ENCODE peak calls at places on chromosomes 5 and 9, in seven cellular contexts. One of them, this sample, is unnamed. For H3K4me1, the result is how much of the 10 kb centered on the place peaks cover.

GRCh38 chr9:34891386-34891785 is 66.7 kb upstream of the PHF24 start:
- DNase-seq in Karpas-422: no peak
- DNase-seq in tibial nerve: no peak
- DNase-seq in HCT116: no peak
- DNase-seq in SJCRH30: no peak
- DNase-seq in CD8-positive, alpha-beta T cell: no peak
- DNase-seq in neural progenitor cell: no peak
- DNase-seq in this sample: no peak

GRCh38 chr5:140480310-140481014 is 67.0 kb upstream of the EIF4EBP3 start:
- DNase-seq in Karpas-422: no peak
- DNase-seq in tibial nerve: no peak
- DNase-seq in HCT116: no peak
- DNase-seq in SJCRH30: no peak
- DNase-seq in CD8-positive, alpha-beta T cell: no peak
- DNase-seq in neural progenitor cell: no peak
- DNase-seq in this sample: no peak

GRCh38 chr5:141880961-141881801 is 3.0 kb upstream of the PCDH1 start:
- DNase-seq in Karpas-422: no peak
- DNase-seq in tibial nerve: no peak
- DNase-seq in HCT116: no peak
- DNase-seq in SJCRH30: no peak
- DNase-seq in CD8-positive, alpha-beta T cell: no peak
- DNase-seq in neural progenitor cell: peak
- DNase-seq in this sample: no peak

GRCh38 chr5:95922798-95923197 is 38.9 kb downstream of the ELL2 start:
- DNase-seq in Karpas-422: no peak
- DNase-seq in tibial nerve: no peak
- DNase-seq in HCT116: no peak
- DNase-seq in SJCRH30: no peak
- DNase-seq in CD8-positive, alpha-beta T cell: no peak
- DNase-seq in neural progenitor cell: no peak
- DNase-seq in this sample: no peak

GRCh38 chr5:74452851-74453250 is 187.7 kb downstream of the ENC1 start:
- DNase-seq in Karpas-422: peak
- DNase-seq in tibial nerve: no peak
- DNase-seq in HCT116: no peak
- DNase-seq in SJCRH30: no peak
- DNase-seq in CD8-positive, alpha-beta T cell: no peak
- DNase-seq in neural progenitor cell: no peak
- DNase-seq in this sample: no peak

GRCh38 chr5:150178262-150178661 is 11.6 kb upstream of the SLC6A7 start:
- DNase-seq in Karpas-422: no peak
- DNase-seq in tibial nerve: no peak
- DNase-seq in HCT116: no peak
- DNase-seq in SJCRH30: no peak
- DNase-seq in CD8-positive, alpha-beta T cell: no peak
- DNase-seq in neural progenitor cell: no peak
- DNase-seq in this sample: no peak

GRCh38 chr5:103476776-103477175 is 85.8 kb downstream of the NUDT12 start:
- DNase-seq in Karpas-422: no peak
- DNase-seq in tibial nerve: no peak
- DNase-seq in HCT116: no peak
- DNase-seq in SJCRH30: no peak
- DNase-seq in CD8-positive, alpha-beta T cell: no peak
- DNase-seq in neural progenitor cell: peak
- DNase-seq in this sample: no peak

GRCh38 chr5:116970318-116970717 is 395.7 kb upstream of the SEMA6A start:
- DNase-seq in Karpas-422: no peak
- DNase-seq in tibial nerve: no peak
- DNase-seq in HCT116: no peak
- DNase-seq in SJCRH30: peak
- DNase-seq in CD8-positive, alpha-beta T cell: no peak
- DNase-seq in neural progenitor cell: no peak
- DNase-seq in this sample: no peak

GRCh38 chr5:42749020-42749419 is 7.6 kb upstream of the CCDC152 start:
- DNase-seq in Karpas-422: no peak
- DNase-seq in tibial nerve: no peak
- DNase-seq in HCT116: no peak
- DNase-seq in SJCRH30: no peak
- DNase-seq in CD8-positive, alpha-beta T cell: no peak
- DNase-seq in neural progenitor cell: no peak
- DNase-seq in this sample: peak

GRCh38 chr5:609506-609905 is 2.6 kb upstream of the CEP72 start:
- DNase-seq in Karpas-422: no peak
- DNase-seq in tibial nerve: no peak
- DNase-seq in HCT116: no peak
- DNase-seq in SJCRH30: no peak
- DNase-seq in CD8-positive, alpha-beta T cell: no peak
- DNase-seq in neural progenitor cell: no peak
- DNase-seq in this sample: no peak

GRCh38 chr5:72767289-72768010 is 49.0 kb upstream of the TNPO1 start:
- DNase-seq in Karpas-422: no peak
- DNase-seq in tibial nerve: no peak
- DNase-seq in HCT116: no peak
- DNase-seq in SJCRH30: peak
- DNase-seq in CD8-positive, alpha-beta T cell: no peak
- DNase-seq in neural progenitor cell: peak
- DNase-seq in this sample: no peak

GRCh38 chr5:95803271-95804148 is 19.0 kb downstream of the GLRX start:
- DNase-seq in Karpas-422: no peak
- DNase-seq in tibial nerve: no peak
- DNase-seq in HCT116: no peak
- DNase-seq in SJCRH30: no peak
- DNase-seq in CD8-positive, alpha-beta T cell: no peak
- DNase-seq in neural progenitor cell: no peak
- DNase-seq in this sample: no peak

GRCh38 chr9:112054916-112055315 is 120.2 kb downstream of the SUSD1 start:
- DNase-seq in Karpas-422: no peak
- DNase-seq in tibial nerve: no peak
- DNase-seq in HCT116: no peak
- DNase-seq in SJCRH30: no peak
- DNase-seq in CD8-positive, alpha-beta T cell: no peak
- DNase-seq in neural progenitor cell: no peak
- DNase-seq in this sample: no peak

GRCh38 chr5:34501840-34502239 is 154.3 kb upstream of the RAI14 start:
- DNase-seq in Karpas-422: no peak
- DNase-seq in tibial nerve: no peak
- DNase-seq in HCT116: no peak
- DNase-seq in SJCRH30: no peak
- DNase-seq in CD8-positive, alpha-beta T cell: no peak
- DNase-seq in neural progenitor cell: no peak
- DNase-seq in this sample: no peak

GRCh38 chr5:127969651-127970050 is 113.9 kb upstream of the SLC12A2 start:
- DNase-seq in Karpas-422: no peak
- DNase-seq in tibial nerve: no peak
- DNase-seq in HCT116: no peak
- DNase-seq in SJCRH30: no peak
- DNase-seq in CD8-positive, alpha-beta T cell: no peak
- DNase-seq in neural progenitor cell: no peak
- DNase-seq in this sample: no peak
- H3K27ac ChIP-seq in Karpas-422: peak
- H3K27ac ChIP-seq in tibial nerve: no peak
- H3K27ac ChIP-seq in HCT116: no peak
- H3K27ac ChIP-seq in SJCRH30: no peak
- H3K27ac ChIP-seq in CD8-positive, alpha-beta T cell: no peak
- H3K27ac ChIP-seq in neural progenitor cell: no peak
- H3K27ac ChIP-seq in this sample: no peak

GRCh38 chr5:80251636-80252035 is 4.2 kb downstream of the SERINC5 start:
- DNase-seq in Karpas-422: no peak
- DNase-seq in tibial nerve: no peak
- DNase-seq in HCT116: no peak
- DNase-seq in SJCRH30: no peak
- DNase-seq in CD8-positive, alpha-beta T cell: no peak
- DNase-seq in neural progenitor cell: no peak
- DNase-seq in this sample: no peak
- H3K4me1 ChIP-seq in Karpas-422: under half
- H3K4me1 ChIP-seq in tibial nerve: under half
- H3K4me1 ChIP-seq in HCT116: under half
- H3K4me1 ChIP-seq in SJCRH30: under half
- H3K4me1 ChIP-seq in CD8-positive, alpha-beta T cell: half or more
- H3K4me1 ChIP-seq in neural progenitor cell: half or more
- H3K4me1 ChIP-seq in this sample: half or more

GRCh38 chr9:21554813-21555212 is 72.7 kb upstream of the IFNE start:
- DNase-seq in Karpas-422: no peak
- DNase-seq in tibial nerve: no peak
- DNase-seq in HCT116: no peak
- DNase-seq in SJCRH30: no peak
- DNase-seq in CD8-positive, alpha-beta T cell: no peak
- DNase-seq in neural progenitor cell: no peak
- DNase-seq in this sample: no peak

GRCh38 chr9:21558079-21558478 is 76.0 kb upstream of the IFNE start:
- DNase-seq in Karpas-422: no peak
- DNase-seq in tibial nerve: no peak
- DNase-seq in HCT116: no peak
- DNase-seq in SJCRH30: no peak
- DNase-seq in CD8-positive, alpha-beta T cell: no peak
- DNase-seq in neural progenitor cell: no peak
- DNase-seq in this sample: no peak

GRCh38 chr9:21557428-21557768 is 75.3 kb upstream of the IFNE start:
- DNase-seq in Karpas-422: no peak
- DNase-seq in tibial nerve: no peak
- DNase-seq in HCT116: no peak
- DNase-seq in SJCRH30: no peak
- DNase-seq in CD8-positive, alpha-beta T cell: no peak
- DNase-seq in neural progenitor cell: no peak
- DNase-seq in this sample: no peak

GRCh38 chr9:21556581-21557427 is 74.7 kb upstream of the IFNE start:
- DNase-seq in Karpas-422: no peak
- DNase-seq in tibial nerve: no peak
- DNase-seq in HCT116: no peak
- DNase-seq in SJCRH30: no peak
- DNase-seq in CD8-positive, alpha-beta T cell: no peak
- DNase-seq in neural progenitor cell: no peak
- DNase-seq in this sample: no peak

DNA sequence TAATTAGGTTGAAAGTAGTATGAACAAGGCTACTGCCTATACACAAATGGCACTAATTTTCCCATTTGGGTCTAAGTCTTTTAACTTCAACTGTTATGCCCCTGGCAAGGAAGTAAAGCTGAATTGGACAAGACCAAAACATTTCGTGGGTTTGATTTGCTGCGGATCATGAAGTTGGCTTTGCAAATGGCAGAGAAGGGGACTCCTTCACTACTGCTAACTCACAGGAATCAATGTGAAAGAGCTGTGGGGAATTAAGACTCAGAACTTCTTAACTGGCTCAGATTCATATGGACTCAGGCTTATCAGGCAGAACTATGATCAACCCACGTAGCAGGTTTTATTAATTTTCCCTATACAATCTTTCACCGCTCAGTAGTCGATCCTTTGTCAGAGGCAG is 73.8 kb upstream of the IFNE start:
- DNase-seq in Karpas-422: no peak
- DNase-seq in tibial nerve: no peak
- DNase-seq in HCT116: no peak
- DNase-seq in SJCRH30: no peak
- DNase-seq in CD8-positive, alpha-beta T cell: no peak
- DNase-seq in neural progenitor cell: no peak
- DNase-seq in this sample: no peak
- H3K4me3 ChIP-seq in Karpas-422: no peak
- H3K4me3 ChIP-seq in tibial nerve: no peak
- H3K4me3 ChIP-seq in HCT116: peak
- H3K4me3 ChIP-seq in SJCRH30: no peak
- H3K4me3 ChIP-seq in CD8-positive, alpha-beta T cell: no peak
- H3K4me3 ChIP-seq in neural progenitor cell: no peak
- H3K4me3 ChIP-seq in this sample: no peak

GRCh38 chr5:154858972-154859950 is 834 bp downstream of the CNOT8 start:
- DNase-seq in Karpas-422: peak
- DNase-seq in tibial nerve: no peak
- DNase-seq in HCT116: no peak
- DNase-seq in SJCRH30: no peak
- DNase-seq in CD8-positive, alpha-beta T cell: peak
- DNase-seq in neural progenitor cell: no peak
- DNase-seq in this sample: peak

GRCh38 chr5:154860123-154860522 is 1.7 kb downstream of the CNOT8 start:
- DNase-seq in Karpas-422: peak
- DNase-seq in tibial nerve: no peak
- DNase-seq in HCT116: no peak
- DNase-seq in SJCRH30: no peak
- DNase-seq in CD8-positive, alpha-beta T cell: no peak
- DNase-seq in neural progenitor cell: peak
- DNase-seq in this sample: no peak

GRCh38 chr5:154857091-154857533 is 1.3 kb upstream of the CNOT8 start:
- DNase-seq in Karpas-422: peak
- DNase-seq in tibial nerve: peak
- DNase-seq in HCT116: no peak
- DNase-seq in SJCRH30: no peak
- DNase-seq in CD8-positive, alpha-beta T cell: no peak
- DNase-seq in neural progenitor cell: peak
- DNase-seq in this sample: no peak

GRCh38 chr5:154857534-154858250 is 735 bp upstream of the CNOT8 start:
- DNase-seq in Karpas-422: peak
- DNase-seq in tibial nerve: peak
- DNase-seq in HCT116: peak
- DNase-seq in SJCRH30: peak
- DNase-seq in CD8-positive, alpha-beta T cell: peak
- DNase-seq in neural progenitor cell: peak
- DNase-seq in this sample: peak

GRCh38 chr5:154858251-154858971 is at the start of gene CNOT8:
- DNase-seq in Karpas-422: peak
- DNase-seq in tibial nerve: peak
- DNase-seq in HCT116: peak
- DNase-seq in SJCRH30: peak
- DNase-seq in CD8-positive, alpha-beta T cell: peak
- DNase-seq in neural progenitor cell: peak
- DNase-seq in this sample: peak
- H3K27ac ChIP-seq in Karpas-422: peak
- H3K27ac ChIP-seq in tibial nerve: peak
- H3K27ac ChIP-seq in HCT116: peak
- H3K27ac ChIP-seq in SJCRH30: peak
- H3K27ac ChIP-seq in CD8-positive, alpha-beta T cell: peak
- H3K27ac ChIP-seq in neural progenitor cell: peak
- H3K27ac ChIP-seq in this sample: peak